ENCODE peak calls at places on chromosomes 12 and 14, in seven cellular contexts. N is naive thymus-derived CD4-positive, alpha-beta T cell; U is posterior vena cava; J is HCT116; V is left cardiac atrium; I is T-helper 2 cell; Q is myocyte. C is an unnamed sample.

GRCh38 chr14:94682736-94683135 is 70.5 kb downstream of the SERPINA3 start:
- DNase-seq in I (no peak), U (no peak), N (no peak), J (no peak), V (no peak), Q (no peak), C (no peak)

GRCh38 chr14:105589161-105589925 is 63.0 kb downstream of the TMEM121 start:
- DNase-seq in N (no peak), Q (no peak), V (no peak), I (no peak), J (no peak), U (no peak), C (no peak)

GRCh38 chr12:40907115-40907521 is 214.9 kb downstream of the CNTN1 start:
- DNase-seq in N (no peak), J (peak; percentile 85), I (no peak), U (no peak), Q (no peak), V (no peak), C (no peak)

GRCh38 chr12:96218989-96219678 is 25.0 kb downstream of the ELK3 start:
- DNase-seq in N (no peak), Q (no peak), V (no peak), I (no peak), U (no peak), J (no peak), C (peak; percentile 29)

GRCh38 chr12:83827860-83828259 is 1084.7 kb downstream of the SLC6A15 start:
- DNase-seq in V (no peak), U (no peak), J (no peak), N (no peak), Q (no peak), I (no peak), C (no peak)

GRCh38 chr14:50462111-50462510 is 65.4 kb upstream of the CDKL1 start:
- DNase-seq in N (no peak), V (no peak), Q (no peak), J (no peak), U (no peak), I (no peak), C (no peak)

GRCh38 chr12:67826946-67827719 is 162.1 kb upstream of the IFNG-AS1 start:
- DNase-seq in I (no peak), V (no peak), J (no peak), Q (peak; percentile 42), N (no peak), U (no peak), C (peak; percentile 23)

GRCh38 chr12:105451211-105451610 is 120.7 kb downstream of the C12orf75 start:
- DNase-seq in I (no peak), N (no peak), V (no peak), Q (peak; percentile 38), J (no peak), U (no peak), C (peak; percentile 82)

C was measured in RPMI7951.